ENCODE peak calls at places on chromosome 20, in eight cellular contexts. D, R, V, Q, P, W, Z and K are unnamed samples.

GRCh38 chr20:61725145-61725544 is 340.5 kb downstream of the TAF4 start:
- DNase-seq in D (no peak), R (no peak), V (no peak), Q (no peak), P (no peak), W (no peak), Z (no peak), K (no peak)

GRCh38 chr20:62507991-62508640 is 32.3 kb upstream of the GATA5 start:
- DNase-seq in D (no peak), R (no peak), V (no peak), Q (no peak), P (no peak), W (no peak), Z (no peak), K (no peak)

GRCh38 chr20:49915118-49915379 is 280 bp downstream of the SPATA2 start:
- DNase-seq in D (no peak), R (no peak), V (no peak), Q (no peak), P (no peak), W (no peak), Z (no peak), K (no peak)

GRCh38 chr20:2042400-2042799 is 48.5 kb upstream of the PDYN start:
- DNase-seq in D (peak), R (no peak), V (peak), Q (no peak), P (no peak), W (no peak), Z (no peak), K (no peak)

GRCh38 chr20:32451682-32452461 is 93.7 kb downstream of the ASXL1 start:
- DNase-seq in D (no peak), R (no peak), V (no peak), Q (no peak), P (no peak), W (no peak), Z (no peak), K (no peak)

GRCh38 chr20:38873050-38873581 is 53.1 kb upstream of the FAM83D start:
- DNase-seq in D (no peak), R (no peak), V (no peak), Q (no peak), P (no peak), W (no peak), Z (peak), K (no peak)

GRCh38 chr20:13325033-13325432 is 104.0 kb downstream of the ISM1 start:
- DNase-seq in D (no peak), R (no peak), V (peak), Q (no peak), P (no peak), W (no peak), Z (no peak), K (no peak)

GRCh38 chr20:17613328-17614175 is 43.7 kb downstream of the DSTN start:
- DNase-seq in D (no peak), R (no peak), V (no peak), Q (no peak), P (peak), W (no peak), Z (peak), K (no peak)

GRCh38 chr20:50655325-50655880 is 35.9 kb downstream of the RIPOR3 start:
- DNase-seq in D (no peak), R (no peak), V (peak), Q (no peak), P (peak), W (no peak), Z (no peak), K (no peak)

GRCh38 chr20:8287328-8287727 is 155.3 kb downstream of the PLCB1 start:
- DNase-seq in D (no peak), R (no peak), V (no peak), Q (no peak), P (no peak), W (no peak), Z (no peak), K (no peak)

GRCh38 chr20:43558412-43559146 is at the start of gene SGK2:
- DNase-seq in D (no peak), R (no peak), V (peak), Q (no peak), P (no peak), W (no peak), Z (no peak), K (no peak)

GRCh38 chr20:49281913-49282467 is 4.1 kb upstream of the ZNFX1 start:
- DNase-seq in D (no peak), R (no peak), V (no peak), Q (no peak), P (no peak), W (no peak), Z (no peak), K (no peak)

GRCh38 chr20:38926934-38927616 is 858 bp downstream of the FAM83D start:
- DNase-seq in D (peak), R (peak), V (peak), Q (no peak), P (no peak), W (no peak), Z (no peak), K (no peak)

GRCh38 chr20:24118781-24119175 is 130.2 kb upstream of the GGTLC1 start:
- DNase-seq in D (no peak), R (no peak), V (no peak), Q (no peak), P (peak), W (no peak), Z (no peak), K (no peak)

GRCh38 chr20:51156796-51157119 is 133.9 kb upstream of the KCNG1 start:
- DNase-seq in D (no peak), R (peak), V (no peak), Q (no peak), P (no peak), W (no peak), Z (no peak), K (no peak)

GRCh38 chr20:13341737-13342393 is 120.8 kb downstream of the ISM1 start:
- DNase-seq in D (no peak), R (no peak), V (no peak), Q (no peak), P (no peak), W (no peak), Z (no peak), K (no peak)

GRCh38 chr20:17735959-17736621 is 36.3 kb downstream of the BANF2 start:
- DNase-seq in D (no peak), R (no peak), V (no peak), Q (no peak), P (no peak), W (no peak), Z (no peak), K (no peak)

GRCh38 chr20:62922451-62922921 is 3.8 kb downstream of the DIDO1 start:
- DNase-seq in D (no peak), R (no peak), V (no peak), Q (no peak), P (no peak), W (no peak), Z (peak), K (no peak)

GRCh38 chr20:15578059-15578458 is 995.2 kb downstream of the KIF16B start:
- DNase-seq in D (no peak), R (no peak), V (no peak), Q (no peak), P (no peak), W (no peak), Z (no peak), K (no peak)

GRCh38 chr20:48203252-48203651 is 418.0 kb upstream of the SULF2 start:
- DNase-seq in D (no peak), R (no peak), V (no peak), Q (no peak), P (no peak), W (no peak), Z (no peak), K (no peak)

GRCh38 chr20:59253325-59253724 is 47.1 kb upstream of the EDN3 start:
- DNase-seq in D (no peak), R (no peak), V (no peak), Q (no peak), P (no peak), W (no peak), Z (no peak), K (no peak)